ENCODE peak calls at places on chromosomes 11 and 22, in five cellular contexts. Q, T, Z, D and B are unnamed samples.
A peak's percentile ranks its signal among the peaks of the same experiment; 100 is the strongest.

GRCh38 chr22:48346311-48346710 is 1481.4 kb downstream of the BRD1 start:
- DNase-seq in T (no peak), Q (no peak), D (no peak), Z (no peak), B (no peak)

GRCh38 chr11:117816846-117817212 is 7.7 kb downstream of the FXYD2 start:
- DNase-seq in T (no peak), Q (no peak), Z (no peak), D (no peak), B (no peak)

GRCh38 chr11:57568330-57568766 is 876 bp upstream of the UBE2L6 start:
- DNase-seq in T (no peak), Z (no peak), Q (peak; percentile 56), D (no peak), B (no peak)

GRCh38 chr11:76788661-76789442 is 5.7 kb downstream of the TSKU start:
- DNase-seq in Q (peak; percentile 85), T (no peak), Z (no peak), D (peak; percentile 90), B (peak; percentile 93)

GRCh38 chr22:42986115-42986514 is 28.8 kb downstream of the PACSIN2 start:
- DNase-seq in Q (no peak), D (no peak), T (no peak), Z (no peak), B (no peak)

GRCh38 chr11:59574932-59575904 is 40.4 kb downstream of the OSBP start:
- DNase-seq in D (no peak), Q (no peak), Z (no peak), T (no peak), B (no peak)

GRCh38 chr11:134258577-134258976 is 5.2 kb downstream of the ACAD8 start:
- DNase-seq in Q (no peak), D (no peak), T (no peak), Z (no peak), B (no peak)

GRCh38 chr22:20644071-20644642 is 129.8 kb upstream of the SERPIND1 start:
- DNase-seq in T (no peak), Z (no peak), Q (no peak), D (no peak), B (no peak)

GRCh38 chr22:45163074-45163416 is 680 bp upstream of the NUP50 start:
- DNase-seq in Z (no peak), D (peak; percentile 26), T (peak; percentile 32), Q (no peak), B (no peak)

GRCh38 chr11:8596504-8597046 is 2.5 kb upstream of the STK33 start:
- DNase-seq in Z (no peak), Q (no peak), T (no peak), D (no peak), B (no peak)

GRCh38 chr22:32932176-32932575 is 126.0 kb downstream of the SYN3 start:
- DNase-seq in D (no peak), T (no peak), Z (no peak), Q (no peak), B (no peak)

GRCh38 chr22:49899530-49899929 is 18.7 kb downstream of the ALG12 start:
- DNase-seq in D (no peak), Q (no peak), Z (no peak), T (no peak), B (no peak)

GRCh38 chr22:28923826-28924732 is 40.7 kb downstream of the ZNRF3 start:
- DNase-seq in D (peak; percentile 38), Q (peak; percentile 55), T (no peak), Z (peak; percentile 36), B (peak; percentile 60)

GRCh38 chr11:6229911-6230310 is 4.5 kb downstream of the FHIP1B start:
- DNase-seq in Z (no peak), D (peak; percentile 80), T (no peak), Q (no peak), B (no peak)

GRCh38 chr11:45025716-45026492 is 75.2 kb upstream of the TP53I11 start:
- DNase-seq in T (no peak), Z (peak; percentile 66), Q (no peak), D (peak; percentile 27), B (no peak)

GRCh38 chr11:45929486-45930030 is 7.1 kb downstream of the LARGE2 start:
- DNase-seq in T (no peak), Z (no peak), Q (no peak), D (no peak), B (no peak)

GRCh38 chr11:83759148-83759547 is 473.0 kb upstream of the CCDC90B start:
- DNase-seq in Z (no peak), D (no peak), Q (no peak), T (no peak), B (no peak)

GRCh38 chr11:110455718-110456117 is 26.0 kb downstream of the FDX1 start:
- DNase-seq in T (no peak), D (no peak), Z (no peak), Q (no peak), B (no peak)

GRCh38 chr11:575324-575995 is 810 bp upstream of the PHRF1 start:
- DNase-seq in T (no peak), Q (peak; percentile 24), Z (no peak), D (no peak), B (no peak)

GRCh38 chr11:127649071-127649470 is 648.5 kb upstream of the KIRREL3 start:
- DNase-seq in Q (no peak), D (no peak), T (no peak), Z (no peak), B (no peak)

GRCh38 chr11:11076879-11077278 is 219.0 kb upstream of the ZBED5 start:
- DNase-seq in T (no peak), D (no peak), Z (no peak), Q (no peak), B (no peak)

GRCh38 chr11:44805596-44805995 is 78.8 kb downstream of the TSPAN18 start:
- DNase-seq in Z (no peak), Q (no peak), D (no peak), T (no peak), B (no peak)

GRCh38 chr11:128232588-128232987 is 354.8 kb downstream of the ETS1 start:
- DNase-seq in Q (no peak), T (no peak), Z (no peak), D (no peak), B (no peak)

DNA sequence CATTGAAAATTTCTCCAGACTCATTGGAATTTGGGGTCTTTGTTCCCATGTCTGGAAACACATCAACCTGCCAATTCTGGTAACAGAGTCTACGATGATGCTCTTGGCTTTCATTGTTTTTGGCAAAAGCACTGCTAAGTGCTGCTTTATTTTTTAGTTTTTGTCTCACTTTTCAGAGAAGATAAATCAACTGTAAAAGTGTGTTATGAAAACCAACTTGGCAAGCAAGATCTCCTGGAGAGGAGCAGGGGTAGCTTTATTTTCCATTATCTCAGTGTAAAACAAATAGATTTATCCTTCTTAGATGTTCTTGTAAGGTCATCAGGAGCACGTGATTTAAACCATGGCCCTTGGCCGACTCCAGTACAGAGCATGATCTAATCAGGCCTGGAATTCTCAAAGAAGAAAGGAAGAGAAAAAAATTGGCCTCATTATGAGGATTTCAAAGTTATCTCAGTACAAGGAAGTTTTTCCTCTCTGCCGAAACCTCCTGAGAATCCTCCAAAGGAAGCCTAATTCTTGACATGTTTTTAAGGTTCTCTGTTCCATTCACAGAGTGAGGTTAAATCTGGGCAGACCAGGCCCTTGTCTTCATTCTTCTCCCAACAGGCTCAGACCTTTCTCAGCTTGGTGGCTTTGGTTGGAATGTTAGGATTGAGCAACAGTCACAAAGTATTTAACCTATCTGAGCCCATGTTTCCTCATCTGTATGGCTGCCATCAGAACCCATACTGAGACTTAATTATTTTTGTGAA is 16.4 kb upstream of the PAMR1 start:
- DNase-seq in Z (peak; percentile 48), D (peak; percentile 16), T (peak; percentile 23), Q (no peak), B (peak; percentile 61)
- H3K27ac ChIP-seq in Z (peak overlapping the region; percentile 4), D (peak overlapping the region; percentile 30), T (peak overlapping the region; percentile 14), Q (no peak overlapping the region), B (peak overlapping the region; percentile 84)

GRCh38 chr11:102448869-102449224 is 3.7 kb downstream of the TMEM123 start:
- DNase-seq in Q (no peak), T (no peak), Z (no peak), D (no peak), B (no peak)

GRCh38 chr11:102446606-102447005 is 6.0 kb downstream of the TMEM123 start:
- DNase-seq in Q (no peak), T (peak; percentile 56), D (no peak), Z (no peak), B (no peak)

GRCh38 chr11:102449651-102450570 is 2.7 kb downstream of the TMEM123 start:
- DNase-seq in T (no peak), D (no peak), Z (no peak), Q (no peak), B (no peak)

GRCh38 chr11:102447941-102448868 is 4.4 kb downstream of the TMEM123 start:
- DNase-seq in Z (no peak), D (no peak), T (no peak), Q (no peak), B (no peak)

GRCh38 chr11:102447193-102447592 is 5.4 kb downstream of the TMEM123 start:
- DNase-seq in Z (no peak), Q (no peak), D (no peak), T (no peak), B (no peak)
- H3K4me1 ChIP-seq in Z (no peaks in the 10 kb centered on the region), Q (peaks cover 40% of the 10 kb centered on the region), D (peaks cover 24% of the 10 kb centered on the region), T (peaks cover 54% of the 10 kb centered on the region), B (no peaks in the 10 kb centered on the region)

DNA sequence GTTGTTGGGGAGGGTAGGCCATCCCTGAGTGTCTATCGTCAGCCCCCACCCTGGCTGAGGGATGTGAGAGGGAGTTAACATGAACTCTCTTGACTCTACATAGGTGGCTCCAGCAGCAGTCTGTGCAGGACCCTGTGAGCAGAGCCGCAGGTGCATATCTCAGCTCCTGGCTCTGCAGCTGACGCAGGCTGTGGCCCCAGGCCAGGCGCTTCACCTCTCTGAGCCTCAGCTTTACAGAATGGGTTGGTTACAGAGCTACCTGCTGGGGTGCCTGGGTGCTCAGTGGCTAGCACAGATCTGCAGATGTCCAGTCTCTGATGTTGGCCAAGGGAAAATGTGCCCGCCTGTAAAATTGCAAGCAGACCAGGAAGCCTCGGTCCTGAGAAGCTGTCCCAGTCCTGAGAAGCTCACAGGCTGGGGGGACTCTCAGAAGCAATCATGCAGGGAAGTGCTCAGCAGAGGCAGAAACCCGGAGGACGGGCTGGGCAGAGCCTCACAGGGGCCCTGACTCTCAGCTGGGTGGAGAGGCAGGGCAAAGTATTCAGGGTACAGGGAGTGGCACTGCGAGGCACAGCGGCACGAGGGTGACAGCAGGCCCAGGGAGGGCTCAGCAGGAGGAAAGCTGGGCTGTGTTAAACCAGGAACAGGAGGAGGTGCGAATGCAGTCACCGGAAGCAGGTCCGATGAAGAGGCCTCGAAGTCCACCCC is 15.9 kb upstream of the LRP5 start:
- DNase-seq in D (peak; percentile 72), Z (no peak), Q (no peak), T (no peak), B (no peak)
- TF ChIP-seq POLR2A in D (no peak), Z (no peak), Q (no peak), T (no peak), B (no peak)

GRCh38 chr11:37026741-37027140 is 428.7 kb upstream of the RAG2 start:
- DNase-seq in Q (no peak), Z (no peak), T (no peak), D (no peak), B (no peak)

GRCh38 chr11:37026326-37026725 is 428.3 kb upstream of the RAG2 start:
- DNase-seq in D (no peak), T (no peak), Q (no peak), Z (no peak), B (no peak)
- H3K27ac ChIP-seq in D (no peak overlapping the region), T (no peak overlapping the region), Q (no peak overlapping the region), Z (no peak overlapping the region), B (no peak overlapping the region)

DNA sequence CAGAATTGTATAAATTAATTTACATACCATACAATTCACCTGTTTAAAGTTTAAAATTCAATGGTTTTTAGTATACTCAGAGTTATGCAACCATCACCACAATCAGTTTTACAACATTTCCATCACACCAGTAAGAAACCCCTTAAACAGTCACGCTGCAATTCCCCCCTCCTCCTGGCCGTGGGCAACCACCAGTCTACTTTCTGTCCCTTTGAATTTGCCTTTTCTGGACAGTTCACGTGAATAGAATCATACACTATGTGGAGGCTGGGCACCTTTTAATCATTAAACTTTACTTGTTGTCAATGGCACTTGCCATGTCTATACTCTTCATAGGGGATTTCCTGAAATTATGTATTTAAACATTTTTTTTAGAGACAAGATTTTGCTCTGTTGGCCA is 20.1 kb upstream of the SWAP70 start:
- DNase-seq in Z (no peak), T (no peak), D (no peak), Q (no peak), B (no peak)
- H3K4me1 ChIP-seq in Z (no peaks in the 10 kb centered on the region), T (peaks cover 11% of the 10 kb centered on the region), D (no peaks in the 10 kb centered on the region), Q (no peaks in the 10 kb centered on the region), B (no peaks in the 10 kb centered on the region)